ENCODE peak calls at places on chromosomes 6 and 20, in five cellular contexts. K is right lobe of liver, S is right atrium auricular region, Q is upper lobe of right lung, Z is transverse colon. R is an unnamed sample. For H3K27me3, the result is how much of the 10 kb centered on the place peaks cover.

GRCh38 chr6:35496851-35497570 is at the start of gene TEAD3:
- DNase-seq in K (peak), S (no peak), Q (peak), Z (peak), R (no peak)

GRCh38 chr6:21438237-21438985 is 155.1 kb upstream of the SOX4 start:
- DNase-seq in K (no peak), S (no peak), Q (no peak), Z (no peak), R (no peak)

GRCh38 chr6:148440877-148441453 is 98.3 kb downstream of the SASH1 start:
- DNase-seq in K (peak), S (peak), Q (peak), Z (peak), R (no peak)

GRCh38 chr20:11035211-11035610 is 361.4 kb upstream of the JAG1 start:
- DNase-seq in K (no peak), S (no peak), Q (no peak), Z (no peak), R (no peak)

GRCh38 chr6:24721461-24722215 is 2.7 kb upstream of the C6orf62 start:
- DNase-seq in K (peak), S (no peak), Q (no peak), Z (peak), R (no peak)

GRCh38 chr20:61786230-61786629 is 279.5 kb downstream of the TAF4 start:
- DNase-seq in K (no peak), S (no peak), Q (no peak), Z (no peak), R (no peak)

GRCh38 chr6:140346461-140346860 is 972.0 kb upstream of the CITED2 start:
- DNase-seq in K (no peak), S (no peak), Q (no peak), Z (no peak), R (no peak)

GRCh38 chr6:123658848-123659247 is 22.1 kb upstream of the TRDN start:
- DNase-seq in K (no peak), S (no peak), Q (no peak), Z (no peak), R (no peak)

GRCh38 chr6:155158044-155158843 is 105.6 kb upstream of the CLDN20 start:
- DNase-seq in K (no peak), S (no peak), Q (no peak), Z (no peak), R (no peak)

GRCh38 chr6:44569931-44570385 is 182.5 kb downstream of the CDC5L start:
- DNase-seq in K (no peak), S (no peak), Q (peak), Z (peak), R (no peak)

GRCh38 chr20:37390503-37390890 is 44.6 kb downstream of the SRC start:
- DNase-seq in K (peak), S (no peak), Q (peak), Z (no peak), R (no peak)

GRCh38 chr6:2942916-2943563 is 28.3 kb downstream of the SERPINB6 start:
- DNase-seq in K (no peak), S (peak), Q (no peak), Z (no peak), R (peak)

GRCh38 chr6:153698637-153699036 is 340.4 kb upstream of the OPRM1 start:
- DNase-seq in K (no peak), S (no peak), Q (no peak), Z (no peak), R (no peak)

GRCh38 chr6:13077117-13077516 is 251.2 kb downstream of the TBC1D7 start:
- DNase-seq in K (no peak), S (no peak), Q (no peak), Z (no peak), R (no peak)

GRCh38 chr6:35360349-35361138 is 18.2 kb downstream of the PPARD start:
- DNase-seq in K (peak), S (no peak), Q (peak), Z (no peak), R (no peak)

GRCh38 chr6:134267917-134268361 is 50.0 kb downstream of the SGK1 start:
- DNase-seq in K (no peak), S (no peak), Q (no peak), Z (peak), R (no peak)

GRCh38 chr6:170388113-170388512 is 81.6 kb downstream of the FAM120B start:
- DNase-seq in K (no peak), S (no peak), Q (no peak), Z (no peak), R (no peak)

GRCh38 chr6:121971886-121972285 is 427.6 kb upstream of the HSF2 start:
- DNase-seq in K (no peak), S (no peak), Q (no peak), Z (no peak), R (no peak)

GRCh38 chr6:150273457-150274309 is 95.1 kb upstream of the IYD start:
- DNase-seq in K (no peak), S (no peak), Q (no peak), Z (no peak), R (no peak)

GRCh38 chr6:134289204-134289575 is 28.7 kb downstream of the SGK1 start:
- DNase-seq in K (no peak), S (no peak), Q (no peak), Z (no peak), R (no peak)

GRCh38 chr6:53718597-53719460 is 53.3 kb upstream of the KLHL31 start:
- DNase-seq in K (peak), S (no peak), Q (no peak), Z (peak), R (no peak)

GRCh38 chr20:62768815-62769287 is 27.4 kb upstream of the MRGBP start:
- DNase-seq in K (peak), S (no peak), Q (no peak), Z (peak), R (no peak)

GRCh38 chr6:168650686-168651085 is 209.7 kb downstream of the SMOC2 start:
- DNase-seq in K (no peak), S (no peak), Q (peak), Z (no peak), R (no peak)

GRCh38 chr6:127457444-127458064 is 1.6 kb downstream of the KIAA0408 start:
- DNase-seq in K (no peak), S (no peak), Q (no peak), Z (no peak), R (no peak)

GRCh38 chr6:142015011-142015410 is 117.7 kb upstream of the GJE1 start:
- DNase-seq in K (no peak), S (no peak), Q (no peak), Z (no peak), R (no peak)

GRCh38 chr20:11890331-11891080 is 27.2 kb upstream of the BTBD3 start:
- DNase-seq in K (peak), S (peak), Q (peak), Z (peak), R (no peak)

GRCh38 chr6:14647311-14647710 is 529.7 kb downstream of the CD83 start:
- DNase-seq in K (no peak), S (no peak), Q (no peak), Z (no peak), R (no peak)

GRCh38 chr20:59147197-59147596 is 16.4 kb upstream of the ZNF831 start:
- DNase-seq in K (no peak), S (peak), Q (no peak), Z (no peak), R (peak)

GRCh38 chr20:39632176-39632575 is 670.0 kb downstream of the DHX35 start:
- DNase-seq in K (no peak), S (no peak), Q (no peak), Z (no peak), R (no peak)

GRCh38 chr6:150868759-150869158 is 3.3 kb downstream of the MTHFD1L start:
- DNase-seq in K (no peak), S (no peak), Q (no peak), Z (no peak), R (no peak)

GRCh38 chr6:107246972-107247615 is 131.8 kb upstream of the BEND3 start:
- DNase-seq in K (no peak), S (no peak), Q (no peak), Z (no peak), R (no peak)

GRCh38 chr20:57432874-57433491 is 41.8 kb downstream of the RBM38 start:
- DNase-seq in K (peak), S (peak), Q (peak), Z (peak), R (no peak)

GRCh38 chr20:49278817-49279676 is 1.2 kb upstream of the ZNFX1 start:
- DNase-seq in K (no peak), S (no peak), Q (no peak), Z (peak), R (no peak)

GRCh38 chr6:52998603-52999002 is 3.5 kb upstream of the GSTA4 start:
- DNase-seq in K (no peak), S (no peak), Q (no peak), Z (no peak), R (no peak)

GRCh38 chr20:3687655-3688054 is 5.8 kb upstream of the ADAM33 start:
- DNase-seq in K (no peak), S (no peak), Q (no peak), Z (no peak), R (no peak)

GRCh38 chr6:108587258-108588059 is 26.7 kb downstream of the FOXO3 start:
- DNase-seq in K (no peak), S (no peak), Q (no peak), Z (no peak), R (no peak)

GRCh38 chr6:163260111-163260895 is 154.2 kb upstream of the QKI start:
- DNase-seq in K (no peak), S (no peak), Q (no peak), Z (no peak), R (no peak)

GRCh38 chr6:110232456-110232855 is 52.2 kb downstream of the CDC40 start:
- DNase-seq in K (no peak), S (no peak), Q (no peak), Z (no peak), R (no peak)

GRCh38 chr6:83467620-83468036 is 36.8 kb upstream of the ME1 start:
- DNase-seq in K (peak), S (peak), Q (peak), Z (peak), R (no peak)

DNA sequence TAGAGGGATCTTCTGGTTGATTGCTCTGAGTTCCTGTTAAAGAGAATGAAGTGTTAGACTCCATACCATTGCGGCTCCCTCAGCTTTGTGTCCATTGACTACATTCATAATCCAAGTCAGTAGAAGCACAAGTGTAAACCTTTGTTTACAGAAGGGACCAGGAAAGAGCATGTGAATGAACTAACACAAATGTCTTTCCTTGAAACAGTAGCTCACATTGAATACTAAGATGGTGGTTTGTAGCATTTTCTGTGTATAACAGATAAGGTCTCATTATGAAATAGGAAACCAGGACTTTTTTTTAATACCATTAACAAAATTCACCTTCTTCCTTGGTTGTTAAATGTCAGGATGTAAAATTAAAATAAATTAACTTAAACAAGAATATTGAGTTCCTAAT is 8.4 kb downstream of the STXBP5 start:
- DNase-seq in K (no peak), S (no peak), Q (no peak), Z (no peak), R (no peak)
- H3K27me3 ChIP-seq in K (under half), S (under half), Q (under half), Z (under half), R (under half)

GRCh38 chr20:44465001-44465560 is 10.6 kb upstream of the TTPAL start:
- DNase-seq in K (peak), S (no peak), Q (no peak), Z (peak), R (no peak)
- H3K27ac ChIP-seq in K (peak), S (no peak), Q (no peak), Z (no peak), R (peak)

GRCh38 chr6:42929088-42929927 is at the start of gene CNPY3:
- DNase-seq in K (peak), S (peak), Q (peak), Z (peak), R (peak)
- H3K27me3 ChIP-seq in K (under half), S (under half), Q (under half), Z (under half), R (under half)

GRCh38 chr6:160224599-160225237 is 33.9 kb downstream of the SLC22A2 start:
- DNase-seq in K (no peak), S (no peak), Q (no peak), Z (no peak), R (no peak)

GRCh38 chr6:160221918-160222317 is 36.7 kb downstream of the SLC22A2 start:
- DNase-seq in K (no peak), S (no peak), Q (no peak), Z (no peak), R (no peak)

GRCh38 chr6:160226118-160226541 is 32.5 kb downstream of the SLC22A2 start:
- DNase-seq in K (no peak), S (no peak), Q (no peak), Z (no peak), R (no peak)

GRCh38 chr6:160221423-160221822 is 37.2 kb downstream of the SLC22A2 start:
- DNase-seq in K (no peak), S (no peak), Q (no peak), Z (no peak), R (no peak)

GRCh38 chr6:160222491-160222890 is 36.1 kb downstream of the SLC22A2 start:
- DNase-seq in K (no peak), S (no peak), Q (no peak), Z (no peak), R (no peak)
- H3K27ac ChIP-seq in K (no peak), S (no peak), Q (no peak), Z (peak), R (no peak)

GRCh38 chr6:33908025-33908424 is 104.2 kb upstream of the MLN start:
- DNase-seq in K (peak), S (no peak), Q (no peak), Z (no peak), R (no peak)

GRCh38 chr6:33905081-33905609 is 101.3 kb upstream of the MLN start:
- DNase-seq in K (no peak), S (no peak), Q (no peak), Z (no peak), R (no peak)

GRCh38 chr6:33909737-33910136 is 105.9 kb upstream of the MLN start:
- DNase-seq in K (no peak), S (no peak), Q (no peak), Z (no peak), R (no peak)

GRCh38 chr6:33906413-33906812 is 102.6 kb upstream of the MLN start:
- DNase-seq in K (peak), S (no peak), Q (no peak), Z (no peak), R (no peak)

DNA sequence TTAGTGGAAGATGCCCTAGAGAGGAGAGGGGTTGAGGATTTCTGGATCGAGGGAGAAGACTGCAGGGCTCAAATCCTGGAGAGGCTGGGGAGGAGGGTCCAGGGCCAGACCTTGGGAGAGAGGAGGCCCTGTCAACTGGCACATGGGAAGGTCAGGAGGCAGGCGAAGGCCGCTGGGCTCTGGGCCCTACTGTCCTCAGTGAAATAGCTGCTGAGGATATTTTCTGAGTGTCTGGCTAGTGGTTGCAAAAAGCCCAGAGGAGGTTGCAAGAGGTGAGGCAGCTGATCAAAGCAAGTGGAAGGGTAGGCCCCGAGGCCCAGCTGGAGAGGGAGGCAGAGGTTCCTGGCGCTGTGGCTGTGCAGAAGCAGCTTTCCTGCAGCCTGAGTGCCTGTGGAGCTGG is 103.4 kb upstream of the MLN start:
- DNase-seq in K (peak), S (no peak), Q (no peak), Z (no peak), R (no peak)
- H3K27me3 ChIP-seq in K (under half), S (under half), Q (under half), Z (under half), R (under half)

GRCh38 chr6:130840050-130840449 is 12.8 kb downstream of the SMLR1 start:
- DNase-seq in K (no peak), S (no peak), Q (no peak), Z (no peak), R (no peak)

GRCh38 chr6:130838971-130839370 is 11.8 kb downstream of the SMLR1 start:
- DNase-seq in K (no peak), S (no peak), Q (no peak), Z (no peak), R (no peak)

GRCh38 chr6:130839379-130839778 is 12.2 kb downstream of the SMLR1 start:
- DNase-seq in K (no peak), S (no peak), Q (no peak), Z (no peak), R (no peak)

GRCh38 chr6:130837067-130837466 is 9.9 kb downstream of the SMLR1 start:
- DNase-seq in K (no peak), S (no peak), Q (no peak), Z (no peak), R (no peak)

GRCh38 chr6:130838250-130838649 is 11.0 kb downstream of the SMLR1 start:
- DNase-seq in K (no peak), S (no peak), Q (no peak), Z (no peak), R (no peak)
- H3K27ac ChIP-seq in K (peak), S (no peak), Q (no peak), Z (no peak), R (no peak)

R was measured in vagina.